ENCODE peak calls at places on chromosomes 4 and X, in seven cellular contexts. A is pancreas, S is adipocyte, J is sigmoid colon, F is stomach, C is mammary epithelial cell, R is MM.1S. Z is an unnamed sample.
A peak's percentile ranks its signal among the peaks of the same experiment; 100 is the strongest.

GRCh38 chr4:124060261-124060918 is 652.1 kb downstream of the ANKRD50 start:
- DNase-seq in J (peak; percentile 88), S (peak; percentile 68), A (no peak), C (peak; percentile 58), R (peak; percentile 80), F (peak; percentile 27), Z (no peak)

GRCh38 chr4:142549726-142550463 is 296.2 kb downstream of the INPP4B start:
- DNase-seq in J (no peak), F (no peak), S (peak; percentile 56), R (no peak), A (peak; percentile 37), C (peak; percentile 97), Z (peak; percentile 87)

GRCh38 chrX:44332437-44332836 is 11.0 kb downstream of the EFHC2 start:
- DNase-seq in J (no peak), S (no peak), A (no peak), C (no peak), R (no peak), F (no peak), Z (no peak)

GRCh38 chr4:138727704-138728103 is 287.9 kb upstream of the NOCT start:
- DNase-seq in A (no peak), C (no peak), R (no peak), S (no peak), J (no peak), F (no peak), Z (no peak)

GRCh38 chr4:73244941-73245601 is 13.5 kb downstream of the ANKRD17 start:
- DNase-seq in R (no peak), A (no peak), C (no peak), S (no peak), F (no peak), J (no peak), Z (no peak)

GRCh38 chr4:37429906-37430305 is 185.4 kb downstream of the NWD2 start:
- DNase-seq in F (no peak), J (no peak), S (no peak), R (no peak), A (no peak), C (no peak), Z (no peak)

GRCh38 chr4:143252478-143252877 is 67.8 kb downstream of the USP38 start:
- DNase-seq in R (no peak), J (no peak), S (no peak), C (peak; percentile 26), A (no peak), F (no peak), Z (no peak)

GRCh38 chrX:11470231-11470630 is 177.0 kb downstream of the AMELX start:
- DNase-seq in S (peak; percentile 86), J (no peak), C (peak; percentile 66), A (no peak), F (no peak), R (no peak), Z (no peak)

GRCh38 chr4:139825523-139826014 is 159.9 kb downstream of the MGST2 start:
- DNase-seq in A (no peak), C (no peak), S (no peak), J (no peak), R (no peak), F (no peak), Z (no peak)

GRCh38 chrX:115563633-115564182 is 2.7 kb downstream of the PLS3 start:
- DNase-seq in R (no peak), J (no peak), F (no peak), S (peak; percentile 7), A (no peak), C (no peak), Z (no peak)

GRCh38 chrX:105515561-105515960 is 295.1 kb upstream of the TEX13A start:
- DNase-seq in C (peak; percentile 62), J (no peak), S (no peak), F (no peak), R (no peak), A (no peak), Z (no peak)

GRCh38 chrX:17986977-17987376 is 125.9 kb upstream of the RAI2 start:
- DNase-seq in J (no peak), F (no peak), C (no peak), A (no peak), R (no peak), S (no peak), Z (no peak)

GRCh38 chr4:56978750-56979303 is at the start of gene POLR2B:
- DNase-seq in J (peak; percentile 97), F (peak; percentile 95), C (peak; percentile 91), S (peak; percentile 98), R (peak; percentile 98), A (peak; percentile 94), Z (peak; percentile 60)

GRCh38 chr4:72432282-72432681 is 136.7 kb downstream of the ADAMTS3 start:
- DNase-seq in F (no peak), R (no peak), J (no peak), A (no peak), S (no peak), C (no peak), Z (no peak)

GRCh38 chrX:10722804-10723364 is 102.5 kb upstream of the MID1 start:
- DNase-seq in S (peak; percentile 84), A (peak; percentile 2), F (peak; percentile 59), R (peak; percentile 9), J (peak; percentile 83), C (peak; percentile 23), Z (peak; percentile 9)

GRCh38 chr4:94551616-94552564 is 100.1 kb downstream of the PDLIM5 start:
- DNase-seq in J (no peak), R (no peak), F (no peak), S (peak; percentile 83), A (no peak), C (no peak), Z (no peak)

GRCh38 chr4:42843694-42844093 is 48.8 kb upstream of the GRXCR1 start:
- DNase-seq in S (no peak), R (no peak), C (no peak), J (no peak), A (no peak), F (no peak), Z (no peak)

GRCh38 chr4:84887824-84888223 is 78.7 kb downstream of the WDFY3 start:
- DNase-seq in S (peak; percentile 17), R (no peak), F (no peak), A (no peak), J (no peak), C (peak; percentile 18), Z (no peak)

GRCh38 chrX:120311632-120312000 is 355 bp upstream of the TMEM255A start:
- DNase-seq in C (no peak), A (no peak), J (no peak), F (no peak), R (no peak), S (no peak), Z (no peak)

GRCh38 chr4:161680146-161680545 is 483.7 kb downstream of the FSTL5 start:
- DNase-seq in C (no peak), F (no peak), A (no peak), S (no peak), J (no peak), R (no peak), Z (no peak)

GRCh38 chrX:71492086-71493065 is 40.5 kb upstream of the OGT start:
- DNase-seq in S (peak; percentile 43), C (peak; percentile 14), J (peak; percentile 77), A (peak; percentile 23), R (peak; percentile 30), F (peak; percentile 50), Z (no peak)

GRCh38 chr4:147463065-147463464 is 17.8 kb upstream of the EDNRA start:
- DNase-seq in F (no peak), S (no peak), J (no peak), A (no peak), R (no peak), C (no peak), Z (no peak)

GRCh38 chrX:110089656-110090404 is 86.9 kb downstream of the TMEM164 start:
- DNase-seq in F (peak; percentile 30), S (no peak), R (no peak), A (peak; percentile 58), C (no peak), J (no peak), Z (no peak)

GRCh38 chr4:97656034-97656720 is 487.1 kb downstream of the STPG2 start:
- DNase-seq in C (peak; percentile 96), R (no peak), J (no peak), S (peak; percentile 77), F (no peak), A (no peak), Z (peak; percentile 81)

GRCh38 chrX:30577362-30577961 is at the start of gene TASL:
- DNase-seq in S (no peak), C (no peak), J (no peak), A (no peak), R (peak; percentile 83), F (no peak), Z (no peak)

DNA sequence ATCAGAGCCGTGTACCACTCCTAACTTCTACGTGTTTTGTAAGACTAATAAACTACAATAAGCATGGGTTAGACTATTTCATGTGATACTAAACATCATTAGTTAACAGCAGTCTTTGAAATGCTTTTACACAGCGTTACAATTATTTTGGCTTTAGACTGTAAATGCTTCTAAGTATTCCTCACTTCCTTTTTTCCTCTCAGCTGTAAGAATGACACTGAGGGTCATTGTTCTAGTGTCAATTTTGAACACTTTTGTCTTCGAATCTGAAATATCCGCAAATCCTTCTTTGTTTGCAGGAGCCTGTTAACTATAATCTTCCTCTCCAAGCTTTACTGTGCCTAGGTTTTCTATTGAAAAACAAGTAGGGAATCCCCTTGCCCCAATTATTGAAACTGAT is 1.5 kb downstream of the ABCE1 start:
- DNase-seq in J (no peak), F (no peak), C (peak; percentile 16), S (peak; percentile 11), A (no peak), R (peak; percentile 8), Z (no peak)
- H3K4me1 ChIP-seq in J (peaks cover 44% of the 10 kb centered on the region), F (peaks cover 22% of the 10 kb centered on the region), C (peaks cover 19% of the 10 kb centered on the region), S (peaks cover 32% of the 10 kb centered on the region), A (peaks cover 31% of the 10 kb centered on the region), R (peaks cover 7% of the 10 kb centered on the region), Z (peaks cover 22% of the 10 kb centered on the region)

GRCh38 chrX:40086569-40087335 is 11.0 kb downstream of the BCOR start:
- DNase-seq in F (no peak), J (peak; percentile 79), C (no peak), R (no peak), S (no peak), A (peak; percentile 31), Z (no peak)

GRCh38 chrX:40084471-40084870 is 13.3 kb downstream of the BCOR start:
- DNase-seq in F (no peak), S (no peak), J (no peak), C (no peak), R (no peak), A (no peak), Z (no peak)

GRCh38 chrX:40085714-40086113 is 12.0 kb downstream of the BCOR start:
- DNase-seq in A (peak; percentile 51), R (no peak), C (no peak), S (no peak), F (no peak), J (no peak), Z (no peak)

GRCh38 chrX:40083979-40084359 is 13.8 kb downstream of the BCOR start:
- DNase-seq in S (no peak), R (no peak), A (no peak), C (no peak), F (no peak), J (no peak), Z (no peak)

GRCh38 chrX:40085086-40085551 is 12.6 kb downstream of the BCOR start:
- DNase-seq in A (peak; percentile 40), F (no peak), R (no peak), J (no peak), S (peak; percentile 81), C (no peak), Z (no peak)
- H3K4me1 ChIP-seq in A (peaks cover 32% of the 10 kb centered on the region), F (peaks cover 39% of the 10 kb centered on the region), R (peaks cover 4% of the 10 kb centered on the region), J (peaks cover 82% of the 10 kb centered on the region), S (peaks cover 2% of the 10 kb centered on the region), C (peaks cover 4% of the 10 kb centered on the region), Z (peaks cover 33% of the 10 kb centered on the region)

GRCh38 chr4:26819478-26819877 is 41.2 kb upstream of the STIM2 start:
- DNase-seq in R (no peak), J (no peak), S (no peak), A (no peak), F (no peak), C (no peak), Z (no peak)
- H3K4me1 ChIP-seq in R (no peaks in the 10 kb centered on the region), J (no peaks in the 10 kb centered on the region), S (no peaks in the 10 kb centered on the region), A (no peaks in the 10 kb centered on the region), F (no peaks in the 10 kb centered on the region), C (peaks cover 8% of the 10 kb centered on the region), Z (no peaks in the 10 kb centered on the region)

GRCh38 chrX:122941801-122942200 is 242.3 kb upstream of the GRIA3 start:
- DNase-seq in A (no peak), S (no peak), F (no peak), C (peak; percentile 35), R (no peak), J (no peak), Z (no peak)
- H3K4me1 ChIP-seq in A (no peaks in the 10 kb centered on the region), S (no peaks in the 10 kb centered on the region), F (no peaks in the 10 kb centered on the region), C (no peaks in the 10 kb centered on the region), R (no peaks in the 10 kb centered on the region), J (no peaks in the 10 kb centered on the region), Z (no peaks in the 10 kb centered on the region)